ENCODE peak calls at places on chromosome 9, in five cellular contexts. W is OCI-LY7, J is heart left ventricle, E is HepG2, L is AG04450. V is an unnamed sample.

GRCh38 chr9:11356101-11356500 is 743.3 kb upstream of the PTPRD start:
- DNase-seq in W (no peak), J (no peak), E (no peak), L (no peak), V (no peak)

GRCh38 chr9:79185866-79186265 is 385.9 kb upstream of the TLE4 start:
- DNase-seq in W (no peak), J (no peak), E (no peak), L (no peak), V (peak; percentile 83)

GRCh38 chr9:124694394-124695279 is 76.5 kb downstream of the NR6A1 start:
- DNase-seq in W (no peak), J (no peak), E (peak; percentile 82), L (no peak), V (no peak)

GRCh38 chr9:95481000-95481399 is 35.8 kb downstream of the PTCH1 start:
- DNase-seq in W (no peak), J (no peak), E (no peak), L (no peak), V (no peak)

GRCh38 chr9:85960688-85961093 is 19.7 kb downstream of the NAA35 start:
- DNase-seq in W (no peak), J (no peak), E (no peak), L (no peak), V (peak; percentile 6)

GRCh38 chr9:100731557-100731956 is 153.7 kb downstream of the CAVIN4 start:
- DNase-seq in W (no peak), J (no peak), E (no peak), L (no peak), V (no peak)

GRCh38 chr9:20357207-20357503 is 265.1 kb downstream of the MLLT3 start:
- DNase-seq in W (no peak), J (no peak), E (no peak), L (no peak), V (peak; percentile 18)

GRCh38 chr9:7172445-7173115 is 414.8 kb downstream of the KDM4C start:
- DNase-seq in W (no peak), J (no peak), E (no peak), L (no peak), V (peak; percentile 60)

GRCh38 chr9:87063883-87064282 is 116.6 kb upstream of the GAS1 start:
- DNase-seq in W (no peak), J (no peak), E (no peak), L (no peak), V (peak; percentile 92)

GRCh38 chr9:112074250-112075008 is 100.7 kb downstream of the SUSD1 start:
- DNase-seq in W (peak; percentile 58), J (peak; percentile 68), E (peak; percentile 40), L (peak; percentile 87), V (peak; percentile 100)

GRCh38 chr9:35673132-35673997 is at the start of gene CA9:
- DNase-seq in W (no peak), J (no peak), E (peak; percentile 25), L (no peak), V (no peak)

GRCh38 chr9:122218070-122218884 is 10.5 kb downstream of the LHX6 start:
- DNase-seq in W (no peak), J (no peak), E (no peak), L (no peak), V (no peak)

GRCh38 chr9:37082214-37082765 is 38.1 kb upstream of the ZCCHC7 start:
- DNase-seq in W (peak; percentile 63), J (no peak), E (no peak), L (no peak), V (peak; percentile 35)
- H3K4me3 ChIP-seq in W (peak overlapping the region; percentile 90), J (no peak overlapping the region), E (no peak overlapping the region), L (no peak overlapping the region), V (no peak overlapping the region)

GRCh38 chr9:134066923-134067851 is 639 bp downstream of the BRD3 start:
- DNase-seq in W (peak; percentile 47), J (peak; percentile 45), E (no peak), L (no peak), V (peak; percentile 19)

GRCh38 chr9:134066546-134066922 is 1.3 kb downstream of the BRD3 start:
- DNase-seq in W (peak; percentile 31), J (no peak), E (no peak), L (no peak), V (peak; percentile 40)

GRCh38 chr9:134068742-134069535 is 1.1 kb upstream of the BRD3 start:
- DNase-seq in W (no peak), J (peak; percentile 17), E (no peak), L (no peak), V (no peak)

GRCh38 chr9:134069536-134070399 is 1.9 kb upstream of the BRD3 start:
- DNase-seq in W (no peak), J (peak; percentile 16), E (no peak), L (no peak), V (no peak)

DNA sequence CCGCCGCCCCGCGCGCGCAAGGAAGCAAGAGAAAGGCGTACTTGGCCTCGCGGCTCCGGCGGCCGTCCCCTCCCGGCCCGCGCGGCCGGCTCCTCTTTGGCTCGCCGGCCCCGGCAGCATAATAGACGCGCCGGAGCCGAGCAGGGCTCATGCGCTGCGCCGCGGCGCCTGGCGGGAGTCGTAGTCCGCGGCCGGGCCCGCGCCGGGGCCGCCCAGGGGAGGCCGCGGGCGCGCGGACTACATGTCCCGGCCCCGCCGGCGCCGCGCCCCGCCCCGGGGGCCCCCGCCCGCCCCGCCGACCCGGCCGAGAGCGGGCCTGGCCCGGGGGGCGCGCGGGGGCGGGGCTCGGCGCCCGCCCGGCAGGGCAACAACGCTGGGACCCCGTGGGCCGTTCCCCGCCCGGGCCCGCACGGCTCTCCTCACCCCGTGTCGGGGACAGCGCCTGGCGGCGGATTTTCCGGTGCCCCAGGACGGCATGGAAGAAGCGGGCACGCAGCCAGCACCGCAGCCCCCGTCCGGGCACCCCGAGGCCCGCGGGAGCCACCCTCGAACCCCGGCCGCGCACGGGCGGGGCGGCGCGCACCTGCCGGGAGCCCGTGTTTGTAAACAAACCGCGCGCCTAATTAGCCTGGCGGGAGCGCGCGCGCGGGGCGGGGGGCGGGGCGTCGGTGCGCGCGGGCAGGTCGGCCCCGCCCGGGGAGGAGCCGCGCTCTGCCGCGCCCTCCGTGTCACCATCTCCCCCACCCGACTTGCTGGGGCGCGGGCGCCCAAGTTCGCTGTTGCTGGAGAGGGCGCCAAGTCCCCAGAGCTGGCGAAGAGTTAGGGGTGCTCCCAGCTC is at the start of gene BRD3:
- DNase-seq in W (peak; percentile 96), J (peak; percentile 89), E (peak; percentile 71), L (peak; percentile 52), V (peak; percentile 82)
- TF ChIP-seq CTCF in W (no peak), J (no peak), E (peak; percentile 49), L (no peak), V (no peak)

GRCh38 chr9:34123682-34124081 is 2.8 kb downstream of the DCAF12 start:
- DNase-seq in W (peak; percentile 85), J (peak; percentile 31), E (no peak), L (no peak), V (no peak)
- H3K4me3 ChIP-seq in W (peak overlapping the region; percentile 85), J (no peak overlapping the region), E (no peak overlapping the region), L (no peak overlapping the region), V (no peak overlapping the region)

GRCh38 chr9:134538856-134539562 is 102.6 kb upstream of the COL5A1 start:
- DNase-seq in W (no peak), J (no peak), E (no peak), L (no peak), V (peak; percentile 56)
- TF ChIP-seq CTCF in W (no peak), J (no peak), E (no peak), L (no peak), V (no peak)

V was measured in fibroblast of the aortic adventitia.